ENCODE peak calls at places on chromosomes 7 and 10, in eight cellular contexts. One of them, this sample, is unnamed.

GRCh38 chr7:29019896-29020295 is 61.8 kb upstream of the TRIL start:
- DNase-seq in adipocyte: no peak
- DNase-seq in IMR-90: no peak
- DNase-seq in colonic mucosa: no peak
- DNase-seq in neural progenitor cell: no peak
- DNase-seq in heart right ventricle: no peak
- DNase-seq in GM23248: no peak
- DNase-seq in hepatocyte: no peak
- DNase-seq in this sample: no peak

GRCh38 chr7:90061077-90061476 is 93.2 kb upstream of the STEAP1 start:
- DNase-seq in adipocyte: no peak
- DNase-seq in IMR-90: no peak
- DNase-seq in colonic mucosa: no peak
- DNase-seq in neural progenitor cell: no peak
- DNase-seq in heart right ventricle: no peak
- DNase-seq in GM23248: no peak
- DNase-seq in hepatocyte: no peak
- DNase-seq in this sample: no peak

GRCh38 chr7:116544488-116544887 is 19.7 kb downstream of the CAV1 start:
- DNase-seq in adipocyte: no peak
- DNase-seq in IMR-90: no peak
- DNase-seq in colonic mucosa: no peak
- DNase-seq in neural progenitor cell: no peak
- DNase-seq in heart right ventricle: no peak
- DNase-seq in GM23248: no peak
- DNase-seq in hepatocyte: no peak
- DNase-seq in this sample: no peak

GRCh38 chr10:86259901-86260562 is 106.6 kb downstream of the GRID1 start:
- DNase-seq in adipocyte: no peak
- DNase-seq in IMR-90: no peak
- DNase-seq in colonic mucosa: no peak
- DNase-seq in neural progenitor cell: no peak
- DNase-seq in heart right ventricle: no peak
- DNase-seq in GM23248: no peak
- DNase-seq in hepatocyte: no peak
- DNase-seq in this sample: no peak

GRCh38 chr10:24668247-24668646 is 55.4 kb downstream of the ARHGAP21 start:
- DNase-seq in adipocyte: no peak
- DNase-seq in IMR-90: no peak
- DNase-seq in colonic mucosa: no peak
- DNase-seq in neural progenitor cell: no peak
- DNase-seq in heart right ventricle: no peak
- DNase-seq in GM23248: no peak
- DNase-seq in hepatocyte: no peak
- DNase-seq in this sample: no peak

GRCh38 chr7:12635830-12636229 is 51.6 kb upstream of the ARL4A start:
- DNase-seq in adipocyte: peak; percentile 76
- DNase-seq in IMR-90: no peak
- DNase-seq in colonic mucosa: no peak
- DNase-seq in neural progenitor cell: no peak
- DNase-seq in heart right ventricle: no peak
- DNase-seq in GM23248: peak; percentile 14
- DNase-seq in hepatocyte: no peak
- DNase-seq in this sample: no peak

GRCh38 chr7:78490526-78490925 is 692.0 kb downstream of the PHTF2 start:
- DNase-seq in adipocyte: no peak
- DNase-seq in IMR-90: no peak
- DNase-seq in colonic mucosa: no peak
- DNase-seq in neural progenitor cell: no peak
- DNase-seq in heart right ventricle: no peak
- DNase-seq in GM23248: no peak
- DNase-seq in hepatocyte: no peak
- DNase-seq in this sample: no peak

GRCh38 chr10:110638319-110638718 is 5.8 kb upstream of the RBM20 start:
- DNase-seq in adipocyte: no peak
- DNase-seq in IMR-90: no peak
- DNase-seq in colonic mucosa: no peak
- DNase-seq in neural progenitor cell: no peak
- DNase-seq in heart right ventricle: no peak
- DNase-seq in GM23248: no peak
- DNase-seq in hepatocyte: no peak
- DNase-seq in this sample: no peak

GRCh38 chr10:129755075-129756020 is 208.7 kb downstream of the EBF3 start:
- DNase-seq in adipocyte: no peak
- DNase-seq in IMR-90: no peak
- DNase-seq in colonic mucosa: peak; percentile 10
- DNase-seq in neural progenitor cell: no peak
- DNase-seq in heart right ventricle: no peak
- DNase-seq in GM23248: no peak
- DNase-seq in hepatocyte: no peak
- DNase-seq in this sample: no peak

GRCh38 chr10:97517778-97518561 is 19.2 kb downstream of the UBTD1 start:
- DNase-seq in adipocyte: no peak
- DNase-seq in IMR-90: no peak
- DNase-seq in colonic mucosa: no peak
- DNase-seq in neural progenitor cell: no peak
- DNase-seq in heart right ventricle: no peak
- DNase-seq in GM23248: peak; percentile 15
- DNase-seq in hepatocyte: peak; percentile 44
- DNase-seq in this sample: no peak

GRCh38 chr10:97517096-97517750 is 18.5 kb downstream of the UBTD1 start:
- DNase-seq in adipocyte: no peak
- DNase-seq in IMR-90: no peak
- DNase-seq in colonic mucosa: no peak
- DNase-seq in neural progenitor cell: no peak
- DNase-seq in heart right ventricle: no peak
- DNase-seq in GM23248: no peak
- DNase-seq in hepatocyte: no peak
- DNase-seq in this sample: no peak

GRCh38 chr10:97520520-97520919 is 21.8 kb downstream of the UBTD1 start:
- DNase-seq in adipocyte: no peak
- DNase-seq in IMR-90: no peak
- DNase-seq in colonic mucosa: no peak
- DNase-seq in neural progenitor cell: no peak
- DNase-seq in heart right ventricle: no peak
- DNase-seq in GM23248: no peak
- DNase-seq in hepatocyte: no peak
- DNase-seq in this sample: no peak

GRCh38 chr10:97519342-97519741 is 20.6 kb downstream of the UBTD1 start:
- DNase-seq in adipocyte: peak; percentile 26
- DNase-seq in IMR-90: no peak
- DNase-seq in colonic mucosa: no peak
- DNase-seq in neural progenitor cell: no peak
- DNase-seq in heart right ventricle: no peak
- DNase-seq in GM23248: peak; percentile 49
- DNase-seq in hepatocyte: no peak
- DNase-seq in this sample: peak; percentile 60

DNA sequence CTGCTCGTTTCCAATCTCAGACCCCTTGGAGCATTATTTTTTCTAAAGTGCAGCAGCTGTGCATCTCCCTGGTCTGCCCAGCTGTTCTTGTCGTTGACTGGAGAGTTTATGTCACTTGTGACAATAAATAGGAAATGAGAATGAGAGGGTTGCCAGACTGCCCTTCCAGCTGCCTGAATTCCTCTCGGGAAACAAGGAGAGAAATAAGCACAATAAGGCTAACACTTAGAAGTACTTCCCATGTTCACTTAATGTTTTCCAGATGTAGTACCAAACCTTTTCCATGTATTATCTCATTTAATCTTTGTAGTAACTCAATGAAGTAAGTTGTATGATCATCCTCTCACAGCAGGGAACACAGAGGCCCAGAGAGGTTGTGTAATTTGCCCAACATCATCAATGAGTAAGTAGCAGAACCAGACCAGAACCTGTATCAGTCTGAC is 19.9 kb downstream of the UBTD1 start:
- DNase-seq in adipocyte: peak; percentile 26
- DNase-seq in IMR-90: peak; percentile 27
- DNase-seq in colonic mucosa: no peak
- DNase-seq in neural progenitor cell: no peak
- DNase-seq in heart right ventricle: no peak
- DNase-seq in GM23248: peak; percentile 79
- DNase-seq in hepatocyte: no peak
- DNase-seq in this sample: no peak
- H3K4me1 ChIP-seq in adipocyte: peaks cover 18% of the 10 kb centered on the region
- H3K4me1 ChIP-seq in IMR-90: peaks cover 9% of the 10 kb centered on the region
- H3K4me1 ChIP-seq in colonic mucosa: no peaks in the 10 kb centered on the region
- H3K4me1 ChIP-seq in neural progenitor cell: peaks cover 22% of the 10 kb centered on the region
- H3K4me1 ChIP-seq in heart right ventricle: peaks cover 54% of the 10 kb centered on the region
- H3K4me1 ChIP-seq in GM23248: peaks cover 19% of the 10 kb centered on the region
- H3K4me1 ChIP-seq in hepatocyte: no peaks in the 10 kb centered on the region
- H3K4me1 ChIP-seq in this sample: peaks cover 14% of the 10 kb centered on the region

DNA sequence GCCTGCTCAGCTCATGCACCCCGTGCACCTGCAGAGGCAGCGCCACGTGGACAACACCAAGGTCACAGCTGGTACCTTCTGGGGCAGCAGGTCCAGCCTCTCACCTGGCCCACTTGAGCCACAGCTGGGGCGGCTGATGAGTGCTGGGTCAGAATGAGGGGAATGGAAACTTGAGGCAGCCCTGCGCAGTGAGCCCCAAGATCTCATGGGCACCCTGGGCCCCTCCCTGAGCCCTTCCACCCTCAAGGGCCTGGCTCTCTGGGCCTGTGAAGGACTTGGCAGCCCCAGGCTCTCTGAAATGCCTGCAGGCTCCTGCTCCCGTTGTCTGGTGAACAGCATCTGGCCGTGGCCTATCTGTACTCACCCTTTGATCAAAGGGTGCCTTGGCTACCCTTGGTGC is 112.7 kb downstream of the TCERG1L start:
- DNase-seq in adipocyte: no peak
- DNase-seq in IMR-90: no peak
- DNase-seq in colonic mucosa: no peak
- DNase-seq in neural progenitor cell: no peak
- DNase-seq in heart right ventricle: no peak
- DNase-seq in GM23248: no peak
- DNase-seq in hepatocyte: no peak
- DNase-seq in this sample: no peak
- H3K27me3 ChIP-seq in adipocyte: no peaks in the 10 kb centered on the region
- H3K27me3 ChIP-seq in IMR-90: no peaks in the 10 kb centered on the region
- H3K27me3 ChIP-seq in colonic mucosa: no peaks in the 10 kb centered on the region
- H3K27me3 ChIP-seq in neural progenitor cell: no peaks in the 10 kb centered on the region
- H3K27me3 ChIP-seq in heart right ventricle: peaks cover 12% of the 10 kb centered on the region
- H3K27me3 ChIP-seq in GM23248: no peaks in the 10 kb centered on the region
- H3K27me3 ChIP-seq in hepatocyte: no peaks in the 10 kb centered on the region
- H3K27me3 ChIP-seq in this sample: no peaks in the 10 kb centered on the region

GRCh38 chr7:97006951-97007861 is 1.9 kb downstream of the DLX6 start:
- DNase-seq in adipocyte: no peak
- DNase-seq in IMR-90: no peak
- DNase-seq in colonic mucosa: no peak
- DNase-seq in neural progenitor cell: peak; percentile 64
- DNase-seq in heart right ventricle: no peak
- DNase-seq in GM23248: no peak
- DNase-seq in hepatocyte: no peak
- DNase-seq in this sample: no peak

GRCh38 chr7:97004237-97004930 is 969 bp upstream of the DLX6 start:
- DNase-seq in adipocyte: no peak
- DNase-seq in IMR-90: no peak
- DNase-seq in colonic mucosa: no peak
- DNase-seq in neural progenitor cell: no peak
- DNase-seq in heart right ventricle: no peak
- DNase-seq in GM23248: no peak
- DNase-seq in hepatocyte: no peak
- DNase-seq in this sample: no peak

GRCh38 chr7:97005764-97006145 is 402 bp downstream of the DLX6 start:
- DNase-seq in adipocyte: no peak
- DNase-seq in IMR-90: no peak
- DNase-seq in colonic mucosa: no peak
- DNase-seq in neural progenitor cell: no peak
- DNase-seq in heart right ventricle: no peak
- DNase-seq in GM23248: no peak
- DNase-seq in hepatocyte: no peak
- DNase-seq in this sample: no peak

GRCh38 chr7:97004931-97005763 is at the start of gene DLX6:
- DNase-seq in adipocyte: peak; percentile 94
- DNase-seq in IMR-90: peak; percentile 14
- DNase-seq in colonic mucosa: peak; percentile 52
- DNase-seq in neural progenitor cell: peak; percentile 95
- DNase-seq in heart right ventricle: no peak
- DNase-seq in GM23248: peak; percentile 21
- DNase-seq in hepatocyte: peak; percentile 87
- DNase-seq in this sample: peak; percentile 93

GRCh38 chr7:97006146-97006950 is 995 bp downstream of the DLX6 start:
- DNase-seq in adipocyte: peak; percentile 71
- DNase-seq in IMR-90: peak; percentile 1
- DNase-seq in colonic mucosa: no peak
- DNase-seq in neural progenitor cell: peak; percentile 86
- DNase-seq in heart right ventricle: no peak
- DNase-seq in GM23248: peak; percentile 53
- DNase-seq in hepatocyte: peak; percentile 59
- DNase-seq in this sample: peak; percentile 70
- H3K4me3 ChIP-seq in adipocyte: peak overlapping the region; percentile 50
- H3K4me3 ChIP-seq in IMR-90: peak overlapping the region; percentile 25
- H3K4me3 ChIP-seq in colonic mucosa: peak overlapping the region; percentile 32
- H3K4me3 ChIP-seq in neural progenitor cell: peak overlapping the region; percentile 47
- H3K4me3 ChIP-seq in heart right ventricle: peak overlapping the region; percentile 44
- H3K4me3 ChIP-seq in GM23248: peak overlapping the region; percentile 47
- H3K4me3 ChIP-seq in hepatocyte: peak overlapping the region; percentile 52
- H3K4me3 ChIP-seq in this sample: peak overlapping the region; percentile 56

GRCh38 chr7:137958593-137959431 is 43.1 kb downstream of the CREB3L2 start:
- DNase-seq in adipocyte: no peak
- DNase-seq in IMR-90: no peak
- DNase-seq in colonic mucosa: no peak
- DNase-seq in neural progenitor cell: no peak
- DNase-seq in heart right ventricle: no peak
- DNase-seq in GM23248: no peak
- DNase-seq in hepatocyte: no peak
- DNase-seq in this sample: no peak

GRCh38 chr7:137956183-137956582 is 45.7 kb downstream of the CREB3L2 start:
- DNase-seq in adipocyte: no peak
- DNase-seq in IMR-90: no peak
- DNase-seq in colonic mucosa: no peak
- DNase-seq in neural progenitor cell: no peak
- DNase-seq in heart right ventricle: no peak
- DNase-seq in GM23248: no peak
- DNase-seq in hepatocyte: no peak
- DNase-seq in this sample: no peak

GRCh38 chr7:137954614-137955013 is 47.3 kb downstream of the CREB3L2 start:
- DNase-seq in adipocyte: no peak
- DNase-seq in IMR-90: peak; percentile 42
- DNase-seq in colonic mucosa: no peak
- DNase-seq in neural progenitor cell: no peak
- DNase-seq in heart right ventricle: no peak
- DNase-seq in GM23248: peak; percentile 42
- DNase-seq in hepatocyte: no peak
- DNase-seq in this sample: no peak

GRCh38 chr7:137957887-137958286 is 44.0 kb downstream of the CREB3L2 start:
- DNase-seq in adipocyte: no peak
- DNase-seq in IMR-90: no peak
- DNase-seq in colonic mucosa: no peak
- DNase-seq in neural progenitor cell: no peak
- DNase-seq in heart right ventricle: peak; percentile 73
- DNase-seq in GM23248: peak; percentile 80
- DNase-seq in hepatocyte: no peak
- DNase-seq in this sample: no peak

DNA sequence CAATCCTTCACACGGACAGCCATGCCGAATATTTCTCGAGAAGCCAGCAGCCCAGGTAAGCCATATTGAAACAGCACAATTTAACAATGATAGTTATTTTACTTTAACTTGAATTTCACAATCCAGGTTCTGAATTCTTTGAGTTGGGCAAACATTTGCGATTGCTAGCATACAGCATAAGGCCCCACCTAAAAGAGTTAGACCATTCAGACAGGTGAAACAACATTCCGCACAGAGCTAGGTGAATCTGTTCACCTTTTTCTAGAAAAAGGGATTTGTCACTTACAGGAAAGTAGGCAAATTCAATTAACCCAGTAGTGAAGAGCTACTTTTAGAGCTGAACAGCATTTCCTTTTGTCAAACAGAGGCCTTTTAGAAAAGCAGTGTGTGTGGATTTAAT is 45.3 kb downstream of the CREB3L2 start:
- DNase-seq in adipocyte: no peak
- DNase-seq in IMR-90: no peak
- DNase-seq in colonic mucosa: no peak
- DNase-seq in neural progenitor cell: no peak
- DNase-seq in heart right ventricle: no peak
- DNase-seq in GM23248: no peak
- DNase-seq in hepatocyte: no peak
- DNase-seq in this sample: no peak
- H3K4me1 ChIP-seq in adipocyte: peaks cover 42% of the 10 kb centered on the region
- H3K4me1 ChIP-seq in IMR-90: peaks cover 28% of the 10 kb centered on the region
- H3K4me1 ChIP-seq in colonic mucosa: peaks cover 15% of the 10 kb centered on the region
- H3K4me1 ChIP-seq in neural progenitor cell: peaks cover 33% of the 10 kb centered on the region
- H3K4me1 ChIP-seq in heart right ventricle: peaks cover 71% of the 10 kb centered on the region
- H3K4me1 ChIP-seq in GM23248: peaks cover 65% of the 10 kb centered on the region
- H3K4me1 ChIP-seq in hepatocyte: peaks cover 49% of the 10 kb centered on the region
- H3K4me1 ChIP-seq in this sample: peaks cover 21% of the 10 kb centered on the region